ENCODE peak calls at places on chromosomes 5 and 9, in four cellular contexts. I, F, Z and B are unnamed samples.

GRCh38 chr5:160118349-160119141 is 705 bp downstream of the PWWP2A start:
- DNase-seq in I (no peak), F (peak), Z (peak), B (peak)

GRCh38 chr5:143721960-143722359 is 90.0 kb upstream of the HMHB1 start:
- DNase-seq in I (no peak), F (no peak), Z (no peak), B (no peak)

GRCh38 chr5:173200356-173200755 is 34.6 kb downstream of the NKX2-5 start:
- DNase-seq in I (no peak), F (no peak), Z (no peak), B (no peak)

GRCh38 chr9:69672828-69673640 is 863 bp upstream of the APBA1 start:
- DNase-seq in I (peak), F (peak), Z (peak), B (peak)

GRCh38 chr9:131593255-131593820 is 48.0 kb downstream of the PRRT1B start:
- DNase-seq in I (no peak), F (no peak), Z (no peak), B (no peak)

GRCh38 chr5:84301535-84301934 is 83.1 kb downstream of the EDIL3 start:
- DNase-seq in I (no peak), F (no peak), Z (no peak), B (no peak)

GRCh38 chr5:62152394-62153123 is 153.4 kb upstream of the KIF2A start:
- DNase-seq in I (no peak), F (no peak), Z (no peak), B (no peak)

GRCh38 chr5:43294226-43294625 is 19.0 kb downstream of the HMGCS1 start:
- DNase-seq in I (no peak), F (no peak), Z (no peak), B (no peak)

GRCh38 chr5:37568893-37569292 is 189.8 kb downstream of the WDR70 start:
- DNase-seq in I (no peak), F (no peak), Z (no peak), B (no peak)

GRCh38 chr9:110099236-110099741 is 108.7 kb downstream of the C9orf152 start:
- DNase-seq in I (no peak), F (no peak), Z (no peak), B (no peak)

GRCh38 chr9:6632516-6633328 is 12.8 kb downstream of the GLDC start:
- DNase-seq in I (no peak), F (no peak), Z (peak), B (no peak)

GRCh38 chr5:37774912-37775483 is 64.8 kb downstream of the GDNF start:
- DNase-seq in I (no peak), F (no peak), Z (peak), B (peak)

GRCh38 chr5:132867046-132867451 is 607 bp downstream of the UQCRQ start:
- DNase-seq in I (no peak), F (no peak), Z (no peak), B (no peak)
- TF ChIP-seq CTCF in I (no peak), F (no peak), Z (no peak), B (no peak)

GRCh38 chr5:72280655-72281069 is 39.4 kb downstream of the MRPS27 start:
- DNase-seq in I (peak), F (no peak), Z (no peak), B (no peak)
- TF ChIP-seq CTCF in I (peak), F (no peak), Z (no peak), B (no peak)

DNA sequence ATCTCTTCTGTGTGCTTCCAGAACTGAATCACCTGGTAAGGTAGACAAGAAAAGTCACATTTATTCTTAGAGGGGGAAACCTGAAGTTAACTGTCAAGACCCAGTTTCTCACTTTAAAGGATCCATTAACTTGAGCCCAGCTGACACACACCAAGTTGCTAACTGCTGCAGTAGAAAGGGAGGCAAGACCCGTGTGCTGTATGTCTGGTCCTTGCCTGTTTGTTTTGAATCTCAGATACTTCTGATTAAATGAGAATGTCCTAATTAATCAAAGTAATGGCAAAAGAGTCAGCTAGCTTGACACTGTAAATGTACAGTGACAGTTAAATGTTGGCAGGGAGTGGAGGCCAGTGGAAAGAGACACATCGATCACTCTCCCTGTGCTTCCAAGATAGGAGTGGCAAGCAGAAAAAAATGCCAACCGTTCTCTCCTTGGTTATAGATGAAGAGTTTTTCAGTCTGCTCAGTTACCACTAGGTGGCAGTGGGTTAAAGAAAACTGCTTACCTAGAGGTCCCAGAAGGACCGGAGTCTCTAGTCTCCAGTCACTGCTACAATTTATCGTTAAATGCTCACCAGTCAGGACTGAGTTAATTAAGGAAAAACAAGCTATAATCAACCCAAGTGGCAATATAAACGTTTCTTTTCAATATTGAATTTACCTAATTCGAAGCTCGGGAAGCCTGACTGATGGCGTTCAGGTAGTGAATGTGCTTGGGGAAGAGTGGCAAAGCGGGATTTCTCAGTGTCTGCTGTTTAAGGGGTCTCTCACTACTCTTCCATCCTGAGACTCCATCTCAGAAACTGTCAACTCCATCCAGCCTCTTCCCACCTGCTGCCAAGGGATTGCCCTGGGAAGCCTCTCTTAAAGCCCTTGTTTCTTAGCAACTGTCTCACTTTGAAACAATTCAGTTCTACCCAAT is 18.4 kb downstream of the LSM11 start:
- DNase-seq in I (peak), F (no peak), Z (peak), B (peak)
- TF ChIP-seq CTCF in I (peak), F (peak), Z (peak), B (peak)

DNA sequence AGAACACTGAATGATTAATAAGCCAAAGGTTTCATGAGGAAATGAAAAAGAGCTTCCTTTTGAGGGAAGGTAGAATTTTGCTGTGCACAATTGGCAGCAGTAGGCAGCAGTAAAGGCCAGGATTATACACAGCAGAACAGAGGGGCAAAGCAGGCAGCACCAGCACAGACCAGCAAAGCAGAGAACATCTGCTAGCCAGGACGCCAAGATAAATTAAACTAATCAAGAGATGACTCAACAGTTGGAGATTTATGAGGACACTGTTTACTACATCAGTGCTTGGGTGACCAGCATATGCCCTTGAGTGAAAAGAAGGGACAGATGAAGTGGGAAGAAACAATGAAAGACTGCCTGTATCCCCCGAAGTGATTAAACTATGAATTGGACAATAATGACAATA is 871.4 kb upstream of the CDH10 start:
- DNase-seq in I (no peak), F (no peak), Z (no peak), B (no peak)
- TF ChIP-seq CTCF in I (no peak), F (no peak), Z (no peak), B (no peak)

DNA sequence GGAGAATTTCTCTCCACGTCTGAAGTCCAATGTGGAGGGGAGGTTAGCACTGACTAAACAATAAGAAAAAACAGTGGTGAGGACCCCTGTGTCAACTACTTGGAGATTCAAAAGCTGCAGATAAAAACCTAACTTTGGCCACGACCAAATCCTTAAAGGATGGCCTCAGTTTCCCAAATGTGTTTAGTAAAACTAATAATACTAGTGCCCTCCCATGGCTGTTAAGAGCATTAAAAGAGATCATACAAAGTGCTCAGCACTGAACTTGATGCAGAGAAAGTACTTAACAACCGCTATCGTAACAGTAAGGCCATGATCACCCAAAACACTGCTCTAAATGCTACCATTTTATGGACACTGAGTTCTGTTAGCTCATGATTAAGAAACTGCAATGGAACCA is 288.4 kb downstream of the EBF1 start:
- DNase-seq in I (no peak), F (no peak), Z (no peak), B (no peak)
- TF ChIP-seq CTCF in I (no peak), F (no peak), Z (no peak), B (no peak)